ENCODE peak calls at places on chromosomes 13 and 19, in six cellular contexts. X, Z, S, G, C and M are unnamed samples.

GRCh38 chr19:5030136-5030820 is 61.4 kb downstream of the KDM4B start:
- DNase-seq in X (no peak), Z (no peak), S (no peak), G (no peak), C (no peak), M (no peak)

GRCh38 chr13:112885782-112886268 is 83.2 kb upstream of the MCF2L start:
- DNase-seq in X (peak), Z (peak), S (no peak), G (no peak), C (peak), M (peak)

GRCh38 chr19:6752257-6753177 is 13.0 kb downstream of the TRIP10 start:
- DNase-seq in X (no peak), Z (no peak), S (no peak), G (no peak), C (no peak), M (no peak)

GRCh38 chr19:15471639-15472101 is 7.3 kb upstream of the RASAL3 start:
- DNase-seq in X (no peak), Z (no peak), S (no peak), G (no peak), C (no peak), M (no peak)

GRCh38 chr13:30021611-30022010 is 171.2 kb upstream of the UBL3 start:
- DNase-seq in X (no peak), Z (no peak), S (no peak), G (no peak), C (no peak), M (no peak)

GRCh38 chr13:28204690-28205443 is 66.5 kb downstream of the PAN3 start:
- DNase-seq in X (no peak), Z (no peak), S (peak), G (peak), C (no peak), M (no peak)

GRCh38 chr19:10602330-10603083 is 15.4 kb upstream of the AP1M2 start:
- DNase-seq in X (peak), Z (peak), S (peak), G (peak), C (no peak), M (peak)

GRCh38 chr19:45653634-45654033 is 14.4 kb upstream of the GIPR start:
- DNase-seq in X (no peak), Z (no peak), S (no peak), G (no peak), C (no peak), M (no peak)

GRCh38 chr13:97372929-97373328 is 61.0 kb upstream of the RAP2A start:
- DNase-seq in X (no peak), Z (no peak), S (no peak), G (no peak), C (no peak), M (no peak)

GRCh38 chr13:19644947-19645439 is 11.5 kb downstream of the MPHOSPH8 start:
- DNase-seq in X (no peak), Z (no peak), S (no peak), G (no peak), C (no peak), M (no peak)

GRCh38 chr19:41926028-41926860 is 2.0 kb downstream of the ERFL start:
- DNase-seq in X (no peak), Z (no peak), S (no peak), G (no peak), C (no peak), M (no peak)

GRCh38 chr19:1355974-1356865 is 27.5 kb upstream of the NDUFS7 start:
- DNase-seq in X (no peak), Z (peak), S (no peak), G (no peak), C (no peak), M (no peak)

GRCh38 chr19:9945319-9945966 is 9.1 kb upstream of the OLFM2 start:
- DNase-seq in X (no peak), Z (no peak), S (no peak), G (no peak), C (peak), M (no peak)

GRCh38 chr19:48969276-48970138 is 4.4 kb downstream of the FTL start:
- DNase-seq in X (no peak), Z (no peak), S (no peak), G (no peak), C (no peak), M (no peak)

GRCh38 chr13:30192320-30193093 is 114.8 kb downstream of the KATNAL1 start:
- DNase-seq in X (no peak), Z (peak), S (no peak), G (no peak), C (no peak), M (no peak)

GRCh38 chr13:46296920-46297319 is 85.2 kb downstream of the LRRC63 start:
- DNase-seq in X (no peak), Z (no peak), S (no peak), G (no peak), C (peak), M (no peak)

GRCh38 chr13:51997641-51998330 is 13.5 kb downstream of the ATP7B start:
- DNase-seq in X (no peak), Z (no peak), S (no peak), G (no peak), C (no peak), M (no peak)

GRCh38 chr13:51626749-51627148 is 42.5 kb downstream of the WDFY2 start:
- DNase-seq in X (no peak), Z (peak), S (no peak), G (no peak), C (no peak), M (no peak)

GRCh38 chr13:27403252-27403678 is 21.2 kb upstream of the GTF3A start:
- DNase-seq in X (no peak), Z (no peak), S (no peak), G (no peak), C (no peak), M (no peak)

GRCh38 chr13:91907398-91907797 is 509.0 kb downstream of the GPC5 start:
- DNase-seq in X (no peak), Z (no peak), S (no peak), G (no peak), C (no peak), M (no peak)

GRCh38 chr19:18157465-18158063 is 4.6 kb downstream of the PIK3R2 start:
- DNase-seq in X (peak), Z (peak), S (no peak), G (no peak), C (no peak), M (peak)

GRCh38 chr13:66888698-66889097 is 341.4 kb downstream of the PCDH9 start:
- DNase-seq in X (no peak), Z (no peak), S (no peak), G (no peak), C (no peak), M (no peak)

GRCh38 chr13:48304132-48304876 is 753 bp downstream of the RB1 start:
- DNase-seq in X (no peak), Z (peak), S (peak), G (no peak), C (peak), M (peak)

GRCh38 chr19:49546825-49547565 is 19.2 kb downstream of the RCN3 start:
- DNase-seq in X (peak), Z (peak), S (peak), G (no peak), C (peak), M (peak)

GRCh38 chr19:36213793-36214387 is 575 bp downstream of the ZNF565 start:
- DNase-seq in X (no peak), Z (no peak), S (no peak), G (no peak), C (no peak), M (no peak)

GRCh38 chr19:8446055-8446709 is 1.4 kb downstream of the HNRNPM start:
- DNase-seq in X (no peak), Z (no peak), S (no peak), G (no peak), C (no peak), M (no peak)

GRCh38 chr13:79385694-79386093 is 20.4 kb downstream of the RBM26 start:
- DNase-seq in X (no peak), Z (no peak), S (peak), G (no peak), C (no peak), M (no peak)

GRCh38 chr19:47004012-47004465 is 15.6 kb upstream of the NPAS1 start:
- DNase-seq in X (no peak), Z (no peak), S (no peak), G (no peak), C (no peak), M (no peak)

GRCh38 chr13:74452881-74453280 is 318.7 kb upstream of the KLF12 start:
- DNase-seq in X (no peak), Z (no peak), S (no peak), G (no peak), C (no peak), M (no peak)

GRCh38 chr13:26867451-26868067 is 107.0 kb upstream of the GPR12 start:
- DNase-seq in X (no peak), Z (no peak), S (peak), G (no peak), C (no peak), M (peak)

GRCh38 chr13:61685683-61686013 is 270.0 kb upstream of the PCDH20 start:
- DNase-seq in X (peak), Z (no peak), S (no peak), G (no peak), C (no peak), M (no peak)

GRCh38 chr13:73056054-73056962 is 2.5 kb upstream of the KLF5 start:
- DNase-seq in X (no peak), Z (no peak), S (no peak), G (no peak), C (no peak), M (no peak)

GRCh38 chr13:30410705-30411125 is 11.6 kb upstream of the UBE2L5 start:
- DNase-seq in X (no peak), Z (no peak), S (no peak), G (no peak), C (no peak), M (no peak)

GRCh38 chr13:42893346-42893745 is 98.7 kb downstream of the EPSTI1 start:
- DNase-seq in X (no peak), Z (no peak), S (no peak), G (no peak), C (no peak), M (no peak)